ENCODE peak calls at places on chromosome 20, in four cellular contexts. One of them, this sample, is unnamed.

GRCh38 chr20:8969062-8969694 is 99.7 kb upstream of the PLCB4 start:
- DNase-seq in H9: no peak
- DNase-seq in IMR-90: no peak
- DNase-seq in H1: no peak
- DNase-seq in this sample: no peak

GRCh38 chr20:63496404-63497120 is 2.3 kb downstream of the EEF1A2 start:
- DNase-seq in H9: peak; percentile 35
- DNase-seq in IMR-90: no peak
- DNase-seq in H1: no peak
- DNase-seq in this sample: no peak

GRCh38 chr20:34190679-34191090 is 50.5 kb upstream of the ASIP start:
- DNase-seq in H9: peak; percentile 89
- DNase-seq in IMR-90: peak; percentile 87
- DNase-seq in H1: peak; percentile 84
- DNase-seq in this sample: peak; percentile 92

GRCh38 chr20:46751856-46752255 is 42.4 kb downstream of the SLC2A10 start:
- DNase-seq in H9: no peak
- DNase-seq in IMR-90: no peak
- DNase-seq in H1: no peak
- DNase-seq in this sample: peak; percentile 32

GRCh38 chr20:25083773-25084615 is 2.1 kb upstream of the VSX1 start:
- DNase-seq in H9: peak; percentile 72
- DNase-seq in IMR-90: no peak
- DNase-seq in H1: no peak
- DNase-seq in this sample: no peak

GRCh38 chr20:16556299-16556698 is 16.9 kb downstream of the KIF16B start:
- DNase-seq in H9: no peak
- DNase-seq in IMR-90: peak; percentile 75
- DNase-seq in H1: no peak
- DNase-seq in this sample: no peak

GRCh38 chr20:44781791-44782190 is 28.6 kb downstream of the RIMS4 start:
- DNase-seq in H9: no peak
- DNase-seq in IMR-90: no peak
- DNase-seq in H1: no peak
- DNase-seq in this sample: no peak

GRCh38 chr20:33791959-33792597 is 19.1 kb upstream of the CHMP4B start:
- DNase-seq in H9: peak; percentile 64
- DNase-seq in IMR-90: peak; percentile 37
- DNase-seq in H1: peak; percentile 31
- DNase-seq in this sample: peak; percentile 40

GRCh38 chr20:39849664-39850063 is 839.4 kb downstream of the MAFB start:
- DNase-seq in H9: no peak
- DNase-seq in IMR-90: peak; percentile 94
- DNase-seq in H1: no peak
- DNase-seq in this sample: no peak

GRCh38 chr20:10508468-10509251 is 73.6 kb downstream of the SLX4IP start:
- DNase-seq in H9: no peak
- DNase-seq in IMR-90: peak; percentile 70
- DNase-seq in H1: no peak
- DNase-seq in this sample: peak; percentile 71

GRCh38 chr20:31861346-31862156 is 8.8 kb downstream of the DUSP15 start:
- DNase-seq in H9: peak; percentile 93
- DNase-seq in IMR-90: peak; percentile 36
- DNase-seq in H1: peak; percentile 60
- DNase-seq in this sample: peak; percentile 87
- H4K8ac ChIP-seq in H9: no peak overlapping the region
- H4K8ac ChIP-seq in IMR-90: no peak overlapping the region
- H4K8ac ChIP-seq in H1: peak overlapping the region; percentile 63
- H4K8ac ChIP-seq in this sample: no peak overlapping the region

DNA sequence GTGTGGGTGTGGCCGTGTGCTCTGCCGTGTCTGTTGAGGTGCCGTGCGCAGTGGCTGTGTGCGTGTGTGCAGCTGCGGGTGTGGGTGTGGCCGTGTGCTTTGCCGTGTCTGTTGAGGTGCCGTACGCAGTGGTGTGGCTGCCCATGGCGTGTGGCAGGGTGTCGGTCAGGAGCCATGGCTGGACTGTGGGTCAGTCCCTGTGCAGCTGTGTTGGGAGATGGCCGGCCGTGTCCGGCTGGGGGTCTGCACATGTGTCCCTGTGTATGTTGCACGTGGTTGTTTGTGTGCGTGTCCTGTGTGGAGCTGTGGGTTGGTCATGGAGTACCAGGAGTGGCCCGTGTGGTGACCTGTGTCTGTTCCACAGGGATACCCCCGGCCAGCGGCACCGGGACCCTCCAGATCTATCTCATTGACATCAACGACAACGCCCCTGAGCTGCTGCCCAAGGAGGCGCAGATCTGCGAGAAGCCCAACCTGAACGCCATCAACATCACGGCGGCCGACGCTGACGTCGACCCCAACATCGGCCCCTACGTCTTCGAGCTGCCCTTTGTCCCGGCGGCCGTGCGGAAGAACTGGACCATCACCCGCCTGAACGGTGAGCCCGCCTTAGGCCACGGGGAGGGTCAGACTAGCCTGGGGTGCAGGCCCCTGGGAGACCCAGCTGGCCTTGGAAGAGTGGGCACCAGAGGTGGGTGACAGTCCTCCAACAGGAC is 137.7 kb downstream of the TAF4 start:
- DNase-seq in H9: no peak
- DNase-seq in IMR-90: no peak
- DNase-seq in H1: no peak
- DNase-seq in this sample: no peak
- H3K56ac ChIP-seq in H9: no peak overlapping the region
- H3K56ac ChIP-seq in IMR-90: no peak overlapping the region
- H3K56ac ChIP-seq in H1: no peak overlapping the region
- H3K56ac ChIP-seq in this sample: no peak overlapping the region

GRCh38 chr20:35772563-35773058 is 796 bp downstream of the PHF20 start:
- DNase-seq in H9: no peak
- DNase-seq in IMR-90: no peak
- DNase-seq in H1: no peak
- DNase-seq in this sample: no peak
- H4K8ac ChIP-seq in H9: no peak overlapping the region
- H4K8ac ChIP-seq in IMR-90: peak overlapping the region; percentile 81
- H4K8ac ChIP-seq in H1: no peak overlapping the region
- H4K8ac ChIP-seq in this sample: peak overlapping the region; percentile 81

GRCh38 chr20:14888172-14888571 is 550.8 kb upstream of the FLRT3 start:
- DNase-seq in H9: no peak
- DNase-seq in IMR-90: no peak
- DNase-seq in H1: no peak
- DNase-seq in this sample: no peak
- H3K56ac ChIP-seq in H9: no peak overlapping the region
- H3K56ac ChIP-seq in IMR-90: no peak overlapping the region
- H3K56ac ChIP-seq in H1: no peak overlapping the region
- H3K56ac ChIP-seq in this sample: no peak overlapping the region